ENCODE peak calls at places on chromosomes 16 and 17, in nine cellular contexts. One of them, this sample, is unnamed.

GRCh38 chr17:35578929-35579448 is 618 bp upstream of the PEX12 start:
- DNase-seq in dorsolateral prefrontal cortex: no peak
- DNase-seq in ovary: no peak
- DNase-seq in fibroblast of mammary gland: no peak
- DNase-seq in AG04450: no peak
- DNase-seq in lower lobe of right lung: no peak
- DNase-seq in cardiac muscle cell: no peak
- DNase-seq in astrocyte of the cerebellum: no peak
- DNase-seq in right cardiac atrium: no peak
- DNase-seq in this sample: no peak

GRCh38 chr17:63722403-63722802 is 19.2 kb downstream of the STRADA start:
- DNase-seq in dorsolateral prefrontal cortex: no peak
- DNase-seq in ovary: no peak
- DNase-seq in fibroblast of mammary gland: no peak
- DNase-seq in AG04450: no peak
- DNase-seq in lower lobe of right lung: no peak
- DNase-seq in cardiac muscle cell: no peak
- DNase-seq in astrocyte of the cerebellum: no peak
- DNase-seq in right cardiac atrium: no peak
- DNase-seq in this sample: no peak

GRCh38 chr16:67169011-67169451 is 1.3 kb upstream of the NOL3 start:
- DNase-seq in dorsolateral prefrontal cortex: no peak
- DNase-seq in ovary: no peak
- DNase-seq in fibroblast of mammary gland: no peak
- DNase-seq in AG04450: no peak
- DNase-seq in lower lobe of right lung: no peak
- DNase-seq in cardiac muscle cell: no peak
- DNase-seq in astrocyte of the cerebellum: no peak
- DNase-seq in right cardiac atrium: peak
- DNase-seq in this sample: no peak

GRCh38 chr16:54093281-54093680 is 193.3 kb downstream of the IRX3 start:
- DNase-seq in dorsolateral prefrontal cortex: no peak
- DNase-seq in ovary: no peak
- DNase-seq in fibroblast of mammary gland: peak
- DNase-seq in AG04450: no peak
- DNase-seq in lower lobe of right lung: no peak
- DNase-seq in cardiac muscle cell: no peak
- DNase-seq in astrocyte of the cerebellum: no peak
- DNase-seq in right cardiac atrium: peak
- DNase-seq in this sample: no peak

GRCh38 chr16:66324785-66325184 is 41.7 kb upstream of the CDH5 start:
- DNase-seq in dorsolateral prefrontal cortex: peak
- DNase-seq in ovary: no peak
- DNase-seq in fibroblast of mammary gland: no peak
- DNase-seq in AG04450: no peak
- DNase-seq in lower lobe of right lung: no peak
- DNase-seq in cardiac muscle cell: peak
- DNase-seq in astrocyte of the cerebellum: no peak
- DNase-seq in right cardiac atrium: no peak
- DNase-seq in this sample: no peak

GRCh38 chr17:14201087-14201486 is 35.6 kb downstream of the CDRT15 start:
- DNase-seq in dorsolateral prefrontal cortex: no peak
- DNase-seq in ovary: no peak
- DNase-seq in fibroblast of mammary gland: peak
- DNase-seq in AG04450: no peak
- DNase-seq in lower lobe of right lung: no peak
- DNase-seq in cardiac muscle cell: no peak
- DNase-seq in astrocyte of the cerebellum: no peak
- DNase-seq in right cardiac atrium: no peak
- DNase-seq in this sample: peak

GRCh38 chr17:82272495-82273326 is 789 bp downstream of the CSNK1D start:
- DNase-seq in dorsolateral prefrontal cortex: no peak
- DNase-seq in ovary: peak
- DNase-seq in fibroblast of mammary gland: no peak
- DNase-seq in AG04450: no peak
- DNase-seq in lower lobe of right lung: peak
- DNase-seq in cardiac muscle cell: peak
- DNase-seq in astrocyte of the cerebellum: no peak
- DNase-seq in right cardiac atrium: peak
- DNase-seq in this sample: no peak

GRCh38 chr17:43010667-43011308 is 4.2 kb downstream of the IFI35 start:
- DNase-seq in dorsolateral prefrontal cortex: no peak
- DNase-seq in ovary: no peak
- DNase-seq in fibroblast of mammary gland: no peak
- DNase-seq in AG04450: no peak
- DNase-seq in lower lobe of right lung: no peak
- DNase-seq in cardiac muscle cell: no peak
- DNase-seq in astrocyte of the cerebellum: no peak
- DNase-seq in right cardiac atrium: no peak
- DNase-seq in this sample: no peak

GRCh38 chr17:4198995-4199394 is 56.0 kb downstream of the CYB5D2 start:
- DNase-seq in dorsolateral prefrontal cortex: no peak
- DNase-seq in ovary: no peak
- DNase-seq in fibroblast of mammary gland: no peak
- DNase-seq in AG04450: no peak
- DNase-seq in lower lobe of right lung: no peak
- DNase-seq in cardiac muscle cell: no peak
- DNase-seq in astrocyte of the cerebellum: no peak
- DNase-seq in right cardiac atrium: no peak
- DNase-seq in this sample: no peak

GRCh38 chr17:66165537-66166123 is 26.3 kb downstream of the CEP112 start:
- DNase-seq in dorsolateral prefrontal cortex: no peak
- DNase-seq in ovary: no peak
- DNase-seq in fibroblast of mammary gland: peak
- DNase-seq in AG04450: peak
- DNase-seq in lower lobe of right lung: no peak
- DNase-seq in cardiac muscle cell: peak
- DNase-seq in astrocyte of the cerebellum: peak
- DNase-seq in right cardiac atrium: no peak
- DNase-seq in this sample: peak

GRCh38 chr16:3578610-3579551 is 1.7 kb upstream of the NLRC3 start:
- DNase-seq in dorsolateral prefrontal cortex: no peak
- DNase-seq in ovary: no peak
- DNase-seq in fibroblast of mammary gland: no peak
- DNase-seq in AG04450: no peak
- DNase-seq in lower lobe of right lung: no peak
- DNase-seq in cardiac muscle cell: no peak
- DNase-seq in astrocyte of the cerebellum: no peak
- DNase-seq in right cardiac atrium: no peak
- DNase-seq in this sample: peak

GRCh38 chr16:66367968-66368891 is 1.7 kb downstream of the CDH5 start:
- DNase-seq in dorsolateral prefrontal cortex: no peak
- DNase-seq in ovary: no peak
- DNase-seq in fibroblast of mammary gland: no peak
- DNase-seq in AG04450: no peak
- DNase-seq in lower lobe of right lung: no peak
- DNase-seq in cardiac muscle cell: no peak
- DNase-seq in astrocyte of the cerebellum: no peak
- DNase-seq in right cardiac atrium: peak
- DNase-seq in this sample: no peak

GRCh38 chr17:55348749-55349354 is 72.8 kb downstream of the MMD start:
- DNase-seq in dorsolateral prefrontal cortex: peak
- DNase-seq in ovary: peak
- DNase-seq in fibroblast of mammary gland: peak
- DNase-seq in AG04450: peak
- DNase-seq in lower lobe of right lung: peak
- DNase-seq in cardiac muscle cell: peak
- DNase-seq in astrocyte of the cerebellum: peak
- DNase-seq in right cardiac atrium: peak
- DNase-seq in this sample: peak

GRCh38 chr16:11249233-11250061 is 6.6 kb downstream of the SOCS1 start:
- DNase-seq in dorsolateral prefrontal cortex: no peak
- DNase-seq in ovary: no peak
- DNase-seq in fibroblast of mammary gland: no peak
- DNase-seq in AG04450: no peak
- DNase-seq in lower lobe of right lung: no peak
- DNase-seq in cardiac muscle cell: no peak
- DNase-seq in astrocyte of the cerebellum: no peak
- DNase-seq in right cardiac atrium: peak
- DNase-seq in this sample: no peak

GRCh38 chr16:11248133-11248532 is 7.9 kb downstream of the SOCS1 start:
- DNase-seq in dorsolateral prefrontal cortex: no peak
- DNase-seq in ovary: no peak
- DNase-seq in fibroblast of mammary gland: no peak
- DNase-seq in AG04450: no peak
- DNase-seq in lower lobe of right lung: no peak
- DNase-seq in cardiac muscle cell: no peak
- DNase-seq in astrocyte of the cerebellum: no peak
- DNase-seq in right cardiac atrium: no peak
- DNase-seq in this sample: no peak

GRCh38 chr16:11242658-11243057 is 13.3 kb downstream of the SOCS1 start:
- DNase-seq in dorsolateral prefrontal cortex: no peak
- DNase-seq in ovary: no peak
- DNase-seq in fibroblast of mammary gland: no peak
- DNase-seq in AG04450: no peak
- DNase-seq in lower lobe of right lung: no peak
- DNase-seq in cardiac muscle cell: no peak
- DNase-seq in astrocyte of the cerebellum: no peak
- DNase-seq in right cardiac atrium: no peak
- DNase-seq in this sample: no peak

GRCh38 chr16:11245222-11245737 is 10.7 kb downstream of the SOCS1 start:
- DNase-seq in dorsolateral prefrontal cortex: no peak
- DNase-seq in ovary: no peak
- DNase-seq in fibroblast of mammary gland: no peak
- DNase-seq in AG04450: no peak
- DNase-seq in lower lobe of right lung: no peak
- DNase-seq in cardiac muscle cell: no peak
- DNase-seq in astrocyte of the cerebellum: no peak
- DNase-seq in right cardiac atrium: no peak
- DNase-seq in this sample: no peak

GRCh38 chr16:11245988-11246387 is 10.0 kb downstream of the SOCS1 start:
- DNase-seq in dorsolateral prefrontal cortex: no peak
- DNase-seq in ovary: no peak
- DNase-seq in fibroblast of mammary gland: no peak
- DNase-seq in AG04450: no peak
- DNase-seq in lower lobe of right lung: no peak
- DNase-seq in cardiac muscle cell: no peak
- DNase-seq in astrocyte of the cerebellum: no peak
- DNase-seq in right cardiac atrium: no peak
- DNase-seq in this sample: no peak
- H3K4me3 ChIP-seq in dorsolateral prefrontal cortex: no peak
- H3K4me3 ChIP-seq in ovary: no peak
- H3K4me3 ChIP-seq in fibroblast of mammary gland: no peak
- H3K4me3 ChIP-seq in AG04450: no peak
- H3K4me3 ChIP-seq in lower lobe of right lung: no peak
- H3K4me3 ChIP-seq in cardiac muscle cell: no peak
- H3K4me3 ChIP-seq in astrocyte of the cerebellum: no peak
- H3K4me3 ChIP-seq in right cardiac atrium: no peak
- H3K4me3 ChIP-seq in this sample: no peak

GRCh38 chr17:46147167-46147749 is 46.0 kb downstream of the KANSL1 start:
- DNase-seq in dorsolateral prefrontal cortex: no peak
- DNase-seq in ovary: no peak
- DNase-seq in fibroblast of mammary gland: no peak
- DNase-seq in AG04450: no peak
- DNase-seq in lower lobe of right lung: no peak
- DNase-seq in cardiac muscle cell: no peak
- DNase-seq in astrocyte of the cerebellum: no peak
- DNase-seq in right cardiac atrium: no peak
- DNase-seq in this sample: no peak
- H3K4me3 ChIP-seq in dorsolateral prefrontal cortex: no peak
- H3K4me3 ChIP-seq in ovary: no peak
- H3K4me3 ChIP-seq in fibroblast of mammary gland: no peak
- H3K4me3 ChIP-seq in AG04450: no peak
- H3K4me3 ChIP-seq in lower lobe of right lung: no peak
- H3K4me3 ChIP-seq in cardiac muscle cell: no peak
- H3K4me3 ChIP-seq in astrocyte of the cerebellum: no peak
- H3K4me3 ChIP-seq in right cardiac atrium: no peak
- H3K4me3 ChIP-seq in this sample: no peak

GRCh38 chr16:17467923-17468540 is 2.7 kb downstream of the XYLT1 start:
- DNase-seq in dorsolateral prefrontal cortex: peak
- DNase-seq in ovary: peak
- DNase-seq in fibroblast of mammary gland: peak
- DNase-seq in AG04450: peak
- DNase-seq in lower lobe of right lung: no peak
- DNase-seq in cardiac muscle cell: peak
- DNase-seq in astrocyte of the cerebellum: peak
- DNase-seq in right cardiac atrium: peak
- DNase-seq in this sample: no peak

GRCh38 chr16:17468611-17469010 is 2.1 kb downstream of the XYLT1 start:
- DNase-seq in dorsolateral prefrontal cortex: no peak
- DNase-seq in ovary: no peak
- DNase-seq in fibroblast of mammary gland: no peak
- DNase-seq in AG04450: no peak
- DNase-seq in lower lobe of right lung: no peak
- DNase-seq in cardiac muscle cell: no peak
- DNase-seq in astrocyte of the cerebellum: no peak
- DNase-seq in right cardiac atrium: no peak
- DNase-seq in this sample: no peak

GRCh38 chr16:17466876-17467275 is 3.9 kb downstream of the XYLT1 start:
- DNase-seq in dorsolateral prefrontal cortex: no peak
- DNase-seq in ovary: no peak
- DNase-seq in fibroblast of mammary gland: no peak
- DNase-seq in AG04450: no peak
- DNase-seq in lower lobe of right lung: no peak
- DNase-seq in cardiac muscle cell: no peak
- DNase-seq in astrocyte of the cerebellum: no peak
- DNase-seq in right cardiac atrium: no peak
- DNase-seq in this sample: no peak

GRCh38 chr16:17463335-17463734 is 7.4 kb downstream of the XYLT1 start:
- DNase-seq in dorsolateral prefrontal cortex: no peak
- DNase-seq in ovary: no peak
- DNase-seq in fibroblast of mammary gland: no peak
- DNase-seq in AG04450: no peak
- DNase-seq in lower lobe of right lung: no peak
- DNase-seq in cardiac muscle cell: no peak
- DNase-seq in astrocyte of the cerebellum: no peak
- DNase-seq in right cardiac atrium: no peak
- DNase-seq in this sample: no peak

GRCh38 chr16:17465460-17465859 is 5.3 kb downstream of the XYLT1 start:
- DNase-seq in dorsolateral prefrontal cortex: no peak
- DNase-seq in ovary: no peak
- DNase-seq in fibroblast of mammary gland: no peak
- DNase-seq in AG04450: no peak
- DNase-seq in lower lobe of right lung: no peak
- DNase-seq in cardiac muscle cell: no peak
- DNase-seq in astrocyte of the cerebellum: no peak
- DNase-seq in right cardiac atrium: no peak
- DNase-seq in this sample: no peak
- H3K4me3 ChIP-seq in dorsolateral prefrontal cortex: no peak
- H3K4me3 ChIP-seq in ovary: no peak
- H3K4me3 ChIP-seq in fibroblast of mammary gland: no peak
- H3K4me3 ChIP-seq in AG04450: no peak
- H3K4me3 ChIP-seq in lower lobe of right lung: no peak
- H3K4me3 ChIP-seq in cardiac muscle cell: no peak
- H3K4me3 ChIP-seq in astrocyte of the cerebellum: no peak
- H3K4me3 ChIP-seq in right cardiac atrium: no peak
- H3K4me3 ChIP-seq in this sample: no peak

DNA sequence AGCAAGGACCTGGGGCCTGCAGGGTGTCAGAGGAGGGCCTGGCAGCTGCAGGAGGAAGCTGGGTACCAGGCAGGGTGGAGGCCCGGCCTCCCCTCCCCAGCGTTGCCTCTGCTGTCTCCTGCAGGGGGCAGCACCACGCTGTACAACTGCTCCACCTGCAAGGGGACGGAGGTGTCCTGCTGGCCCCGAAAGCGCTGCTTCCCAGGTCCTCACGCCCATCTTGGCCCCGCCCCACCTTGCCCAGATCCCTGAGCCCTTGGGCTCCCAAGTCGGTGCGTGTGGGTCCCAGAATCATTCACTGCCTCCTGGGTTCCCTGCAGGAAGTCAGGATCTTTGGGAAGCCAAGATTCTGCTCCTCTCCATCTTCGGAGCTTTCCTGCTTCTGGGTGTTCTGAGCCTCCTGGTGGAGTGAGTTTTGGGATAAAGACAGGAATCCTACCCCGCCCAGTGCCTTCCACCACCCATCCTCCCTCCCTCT is 1.2 kb downstream of the TMEM95 start:
- DNase-seq in dorsolateral prefrontal cortex: peak
- DNase-seq in ovary: peak
- DNase-seq in fibroblast of mammary gland: peak
- DNase-seq in AG04450: no peak
- DNase-seq in lower lobe of right lung: peak
- DNase-seq in cardiac muscle cell: peak
- DNase-seq in astrocyte of the cerebellum: no peak
- DNase-seq in right cardiac atrium: peak
- DNase-seq in this sample: peak
- H3K4me3 ChIP-seq in dorsolateral prefrontal cortex: no peak
- H3K4me3 ChIP-seq in ovary: no peak
- H3K4me3 ChIP-seq in fibroblast of mammary gland: no peak
- H3K4me3 ChIP-seq in AG04450: no peak
- H3K4me3 ChIP-seq in lower lobe of right lung: peak
- H3K4me3 ChIP-seq in cardiac muscle cell: no peak
- H3K4me3 ChIP-seq in astrocyte of the cerebellum: no peak
- H3K4me3 ChIP-seq in right cardiac atrium: no peak
- H3K4me3 ChIP-seq in this sample: no peak